ENCODE peak calls at places on chromosomes 4 and X, in nine cellular contexts. One of them, this sample, is unnamed. For H3K4me1, the result is how much of the 10 kb centered on the place peaks cover.

GRCh38 chr4:55386073-55386472 is 9.7 kb upstream of the TMEM165 start:
- DNase-seq in lung: no peak
- DNase-seq in uterus: no peak
- DNase-seq in CD4-positive, alpha-beta memory T cell: no peak
- DNase-seq in K562: peak
- DNase-seq in breast epithelium: no peak
- DNase-seq in tibial nerve: no peak
- DNase-seq in tibial artery: no peak
- DNase-seq in CD8-positive, alpha-beta memory T cell: no peak
- DNase-seq in this sample: no peak

GRCh38 chrX:134013092-134013497 is 27.7 kb upstream of the GPC3 start:
- DNase-seq in lung: no peak
- DNase-seq in uterus: no peak
- DNase-seq in CD4-positive, alpha-beta memory T cell: no peak
- DNase-seq in K562: no peak
- DNase-seq in breast epithelium: no peak
- DNase-seq in tibial nerve: no peak
- DNase-seq in tibial artery: no peak
- DNase-seq in CD8-positive, alpha-beta memory T cell: no peak
- DNase-seq in this sample: no peak

GRCh38 chrX:357693-358471 is 28.8 kb downstream of the PPP2R3B start:
- DNase-seq in lung: no peak
- DNase-seq in uterus: no peak
- DNase-seq in CD4-positive, alpha-beta memory T cell: peak
- DNase-seq in K562: no peak
- DNase-seq in breast epithelium: no peak
- DNase-seq in tibial nerve: no peak
- DNase-seq in tibial artery: no peak
- DNase-seq in CD8-positive, alpha-beta memory T cell: no peak
- DNase-seq in this sample: no peak

GRCh38 chr4:112416464-112416863 is 99.5 kb downstream of the NEUROG2 start:
- DNase-seq in lung: no peak
- DNase-seq in uterus: no peak
- DNase-seq in CD4-positive, alpha-beta memory T cell: no peak
- DNase-seq in K562: no peak
- DNase-seq in breast epithelium: no peak
- DNase-seq in tibial nerve: no peak
- DNase-seq in tibial artery: no peak
- DNase-seq in CD8-positive, alpha-beta memory T cell: no peak
- DNase-seq in this sample: no peak

GRCh38 chr4:71188197-71188625 is 150.6 kb upstream of the SLC4A4 start:
- DNase-seq in lung: no peak
- DNase-seq in uterus: no peak
- DNase-seq in CD4-positive, alpha-beta memory T cell: no peak
- DNase-seq in K562: no peak
- DNase-seq in breast epithelium: no peak
- DNase-seq in tibial nerve: no peak
- DNase-seq in tibial artery: no peak
- DNase-seq in CD8-positive, alpha-beta memory T cell: no peak
- DNase-seq in this sample: no peak

GRCh38 chr4:37763164-37763444 is 63.4 kb upstream of the PGM2 start:
- DNase-seq in lung: no peak
- DNase-seq in uterus: no peak
- DNase-seq in CD4-positive, alpha-beta memory T cell: no peak
- DNase-seq in K562: no peak
- DNase-seq in breast epithelium: no peak
- DNase-seq in tibial nerve: no peak
- DNase-seq in tibial artery: no peak
- DNase-seq in CD8-positive, alpha-beta memory T cell: no peak
- DNase-seq in this sample: no peak

GRCh38 chrX:18871161-18871880 is 112.6 kb downstream of the PHKA2 start:
- DNase-seq in lung: no peak
- DNase-seq in uterus: no peak
- DNase-seq in CD4-positive, alpha-beta memory T cell: no peak
- DNase-seq in K562: no peak
- DNase-seq in breast epithelium: no peak
- DNase-seq in tibial nerve: no peak
- DNase-seq in tibial artery: peak
- DNase-seq in CD8-positive, alpha-beta memory T cell: no peak
- DNase-seq in this sample: no peak

GRCh38 chrX:72666451-72666850 is 47.7 kb downstream of the PHKA1 start:
- DNase-seq in lung: no peak
- DNase-seq in uterus: no peak
- DNase-seq in CD4-positive, alpha-beta memory T cell: no peak
- DNase-seq in K562: no peak
- DNase-seq in breast epithelium: no peak
- DNase-seq in tibial nerve: no peak
- DNase-seq in tibial artery: no peak
- DNase-seq in CD8-positive, alpha-beta memory T cell: no peak
- DNase-seq in this sample: no peak

GRCh38 chrX:107559506-107559905 is 68.8 kb upstream of the PRPS1 start:
- DNase-seq in lung: no peak
- DNase-seq in uterus: no peak
- DNase-seq in CD4-positive, alpha-beta memory T cell: no peak
- DNase-seq in K562: no peak
- DNase-seq in breast epithelium: no peak
- DNase-seq in tibial nerve: no peak
- DNase-seq in tibial artery: no peak
- DNase-seq in CD8-positive, alpha-beta memory T cell: no peak
- DNase-seq in this sample: no peak

GRCh38 chr4:36704289-36704688 is 422.9 kb downstream of the DTHD1 start:
- DNase-seq in lung: no peak
- DNase-seq in uterus: no peak
- DNase-seq in CD4-positive, alpha-beta memory T cell: no peak
- DNase-seq in K562: no peak
- DNase-seq in breast epithelium: no peak
- DNase-seq in tibial nerve: no peak
- DNase-seq in tibial artery: no peak
- DNase-seq in CD8-positive, alpha-beta memory T cell: no peak
- DNase-seq in this sample: no peak

GRCh38 chr4:147289181-147289580 is 191.7 kb upstream of the EDNRA start:
- DNase-seq in lung: no peak
- DNase-seq in uterus: no peak
- DNase-seq in CD4-positive, alpha-beta memory T cell: no peak
- DNase-seq in K562: no peak
- DNase-seq in breast epithelium: no peak
- DNase-seq in tibial nerve: no peak
- DNase-seq in tibial artery: no peak
- DNase-seq in CD8-positive, alpha-beta memory T cell: no peak
- DNase-seq in this sample: no peak

DNA sequence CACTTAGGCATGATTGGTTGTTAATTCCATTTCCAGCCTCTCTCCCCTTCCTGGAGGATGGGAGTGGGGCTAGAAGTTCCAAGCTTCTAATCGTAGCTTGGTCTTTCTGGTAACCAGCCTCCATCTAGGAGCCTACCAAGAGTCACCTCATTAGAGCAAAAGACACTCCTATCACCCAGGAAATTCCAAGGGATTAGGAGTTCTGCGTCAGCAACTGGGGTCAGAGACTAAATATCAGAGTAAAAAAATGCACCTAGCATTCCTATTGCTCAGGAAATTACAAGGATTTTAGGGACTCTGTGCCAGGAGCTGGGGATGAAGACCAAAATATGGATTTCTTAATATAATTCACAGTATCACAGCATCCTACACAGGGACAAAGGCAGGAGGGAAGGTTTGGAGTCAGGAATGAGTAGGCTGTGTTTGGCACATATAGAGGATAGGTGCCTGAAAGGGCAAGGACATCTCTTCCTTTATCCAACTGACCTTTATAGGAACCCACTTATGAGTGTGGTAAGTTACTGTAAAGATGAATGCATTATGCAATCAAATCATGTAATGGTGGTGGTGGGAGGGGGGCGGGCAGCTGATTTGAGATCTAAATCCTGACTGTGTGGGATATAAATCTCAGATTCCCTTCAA is 30.5 kb upstream of the LIMCH1 start:
- DNase-seq in lung: no peak
- DNase-seq in uterus: no peak
- DNase-seq in CD4-positive, alpha-beta memory T cell: no peak
- DNase-seq in K562: no peak
- DNase-seq in breast epithelium: no peak
- DNase-seq in tibial nerve: no peak
- DNase-seq in tibial artery: no peak
- DNase-seq in CD8-positive, alpha-beta memory T cell: no peak
- DNase-seq in this sample: no peak
- H3K27ac ChIP-seq in lung: peak
- H3K27ac ChIP-seq in uterus: no peak
- H3K27ac ChIP-seq in CD4-positive, alpha-beta memory T cell: no peak
- H3K27ac ChIP-seq in K562: no peak
- H3K27ac ChIP-seq in breast epithelium: no peak
- H3K27ac ChIP-seq in tibial nerve: no peak
- H3K27ac ChIP-seq in tibial artery: peak
- H3K27ac ChIP-seq in CD8-positive, alpha-beta memory T cell: no peak
- H3K27ac ChIP-seq in this sample: no peak

GRCh38 chr4:52833941-52834525 is 28.1 kb upstream of the RASL11B start:
- DNase-seq in lung: no peak
- DNase-seq in uterus: no peak
- DNase-seq in CD4-positive, alpha-beta memory T cell: no peak
- DNase-seq in K562: no peak
- DNase-seq in breast epithelium: no peak
- DNase-seq in tibial nerve: no peak
- DNase-seq in tibial artery: no peak
- DNase-seq in CD8-positive, alpha-beta memory T cell: no peak
- DNase-seq in this sample: no peak

GRCh38 chr4:52838729-52839722 is 23.1 kb upstream of the RASL11B start:
- DNase-seq in lung: no peak
- DNase-seq in uterus: no peak
- DNase-seq in CD4-positive, alpha-beta memory T cell: no peak
- DNase-seq in K562: no peak
- DNase-seq in breast epithelium: no peak
- DNase-seq in tibial nerve: no peak
- DNase-seq in tibial artery: no peak
- DNase-seq in CD8-positive, alpha-beta memory T cell: no peak
- DNase-seq in this sample: no peak

GRCh38 chr4:52837716-52838558 is 24.2 kb upstream of the RASL11B start:
- DNase-seq in lung: no peak
- DNase-seq in uterus: no peak
- DNase-seq in CD4-positive, alpha-beta memory T cell: no peak
- DNase-seq in K562: no peak
- DNase-seq in breast epithelium: no peak
- DNase-seq in tibial nerve: no peak
- DNase-seq in tibial artery: no peak
- DNase-seq in CD8-positive, alpha-beta memory T cell: no peak
- DNase-seq in this sample: no peak

GRCh38 chr4:52836120-52836519 is 26.0 kb upstream of the RASL11B start:
- DNase-seq in lung: no peak
- DNase-seq in uterus: no peak
- DNase-seq in CD4-positive, alpha-beta memory T cell: no peak
- DNase-seq in K562: no peak
- DNase-seq in breast epithelium: no peak
- DNase-seq in tibial nerve: no peak
- DNase-seq in tibial artery: no peak
- DNase-seq in CD8-positive, alpha-beta memory T cell: no peak
- DNase-seq in this sample: no peak

DNA sequence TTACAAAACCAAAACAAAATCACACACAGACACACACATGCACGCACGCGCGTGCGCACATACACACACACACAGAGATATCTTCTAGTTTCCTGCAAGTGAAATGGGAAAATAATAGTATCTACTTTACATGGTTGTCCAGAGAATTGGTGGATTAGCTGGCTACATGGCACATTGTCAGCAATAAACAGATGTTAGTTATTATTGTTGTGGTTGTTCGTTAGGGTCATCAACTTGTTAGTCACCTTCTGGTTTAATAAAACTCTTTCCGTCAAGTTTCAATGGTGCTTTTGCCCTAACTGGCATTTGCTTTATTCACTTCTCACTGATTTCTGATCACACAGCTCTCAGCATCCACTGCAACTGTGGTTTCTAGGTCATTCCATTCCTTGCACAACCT is 25.5 kb upstream of the RASL11B start:
- DNase-seq in lung: no peak
- DNase-seq in uterus: no peak
- DNase-seq in CD4-positive, alpha-beta memory T cell: no peak
- DNase-seq in K562: no peak
- DNase-seq in breast epithelium: no peak
- DNase-seq in tibial nerve: no peak
- DNase-seq in tibial artery: no peak
- DNase-seq in CD8-positive, alpha-beta memory T cell: no peak
- DNase-seq in this sample: no peak
- H3K4me1 ChIP-seq in lung: under half
- H3K4me1 ChIP-seq in uterus: under half
- H3K4me1 ChIP-seq in CD4-positive, alpha-beta memory T cell: under half
- H3K4me1 ChIP-seq in K562: under half
- H3K4me1 ChIP-seq in breast epithelium: under half
- H3K4me1 ChIP-seq in tibial nerve: under half
- H3K4me1 ChIP-seq in tibial artery: under half
- H3K4me1 ChIP-seq in CD8-positive, alpha-beta memory T cell: under half
- H3K4me1 ChIP-seq in this sample: under half

GRCh38 chrX:110049096-110049495 is 46.2 kb downstream of the TMEM164 start:
- DNase-seq in lung: no peak
- DNase-seq in uterus: no peak
- DNase-seq in CD4-positive, alpha-beta memory T cell: no peak
- DNase-seq in K562: no peak
- DNase-seq in breast epithelium: no peak
- DNase-seq in tibial nerve: no peak
- DNase-seq in tibial artery: no peak
- DNase-seq in CD8-positive, alpha-beta memory T cell: no peak
- DNase-seq in this sample: no peak
- H3K27ac ChIP-seq in lung: no peak
- H3K27ac ChIP-seq in uterus: no peak
- H3K27ac ChIP-seq in CD4-positive, alpha-beta memory T cell: no peak
- H3K27ac ChIP-seq in K562: no peak
- H3K27ac ChIP-seq in breast epithelium: no peak
- H3K27ac ChIP-seq in tibial nerve: no peak
- H3K27ac ChIP-seq in tibial artery: no peak
- H3K27ac ChIP-seq in CD8-positive, alpha-beta memory T cell: no peak
- H3K27ac ChIP-seq in this sample: no peak

GRCh38 chr4:4481394-4482000 is 60.4 kb downstream of the STX18 start:
- DNase-seq in lung: no peak
- DNase-seq in uterus: no peak
- DNase-seq in CD4-positive, alpha-beta memory T cell: no peak
- DNase-seq in K562: no peak
- DNase-seq in breast epithelium: no peak
- DNase-seq in tibial nerve: no peak
- DNase-seq in tibial artery: no peak
- DNase-seq in CD8-positive, alpha-beta memory T cell: no peak
- DNase-seq in this sample: no peak

GRCh38 chr4:4490041-4490440 is 51.8 kb downstream of the STX18 start:
- DNase-seq in lung: no peak
- DNase-seq in uterus: no peak
- DNase-seq in CD4-positive, alpha-beta memory T cell: no peak
- DNase-seq in K562: no peak
- DNase-seq in breast epithelium: no peak
- DNase-seq in tibial nerve: no peak
- DNase-seq in tibial artery: no peak
- DNase-seq in CD8-positive, alpha-beta memory T cell: no peak
- DNase-seq in this sample: no peak

GRCh38 chr4:4488405-4489404 is 53.1 kb downstream of the STX18 start:
- DNase-seq in lung: peak
- DNase-seq in uterus: peak
- DNase-seq in CD4-positive, alpha-beta memory T cell: peak
- DNase-seq in K562: peak
- DNase-seq in breast epithelium: peak
- DNase-seq in tibial nerve: peak
- DNase-seq in tibial artery: peak
- DNase-seq in CD8-positive, alpha-beta memory T cell: peak
- DNase-seq in this sample: peak

GRCh38 chr4:4486969-4487368 is 54.9 kb downstream of the STX18 start:
- DNase-seq in lung: no peak
- DNase-seq in uterus: no peak
- DNase-seq in CD4-positive, alpha-beta memory T cell: no peak
- DNase-seq in K562: no peak
- DNase-seq in breast epithelium: no peak
- DNase-seq in tibial nerve: no peak
- DNase-seq in tibial artery: no peak
- DNase-seq in CD8-positive, alpha-beta memory T cell: no peak
- DNase-seq in this sample: no peak

GRCh38 chr4:4485806-4486205 is 56.0 kb downstream of the STX18 start:
- DNase-seq in lung: no peak
- DNase-seq in uterus: no peak
- DNase-seq in CD4-positive, alpha-beta memory T cell: no peak
- DNase-seq in K562: no peak
- DNase-seq in breast epithelium: no peak
- DNase-seq in tibial nerve: no peak
- DNase-seq in tibial artery: no peak
- DNase-seq in CD8-positive, alpha-beta memory T cell: no peak
- DNase-seq in this sample: no peak
- H3K4me1 ChIP-seq in lung: under half
- H3K4me1 ChIP-seq in uterus: under half
- H3K4me1 ChIP-seq in CD4-positive, alpha-beta memory T cell: under half
- H3K4me1 ChIP-seq in K562: under half
- H3K4me1 ChIP-seq in breast epithelium: under half
- H3K4me1 ChIP-seq in tibial nerve: under half
- H3K4me1 ChIP-seq in tibial artery: under half
- H3K4me1 ChIP-seq in CD8-positive, alpha-beta memory T cell: under half
- H3K4me1 ChIP-seq in this sample: under half

This sample was measured in right lobe of liver.